ENCODE peak calls at places on chromosome 3, in seven cellular contexts. G, N, A, E, M, U and J are unnamed samples.

GRCh38 chr3:195546130-195546560 is 3.0 kb upstream of the PPP1R2 start:
- DNase-seq in G (peak), N (peak), A (peak), E (no peak), M (peak), U (no peak), J (peak)

GRCh38 chr3:177603137-177603603 is 405.9 kb upstream of the TBL1XR1 start:
- DNase-seq in G (no peak), N (no peak), A (no peak), E (peak), M (no peak), U (no peak), J (no peak)

GRCh38 chr3:76824658-76825310 is 215.1 kb upstream of the ROBO2 start:
- DNase-seq in G (no peak), N (no peak), A (no peak), E (no peak), M (no peak), U (no peak), J (no peak)

GRCh38 chr3:139120336-139120971 is 75.8 kb upstream of the PRR23C start:
- DNase-seq in G (no peak), N (peak), A (peak), E (no peak), M (no peak), U (no peak), J (peak)

GRCh38 chr3:172666181-172666872 is 44.5 kb downstream of the NCEH1 start:
- DNase-seq in G (no peak), N (no peak), A (no peak), E (peak), M (no peak), U (no peak), J (no peak)

GRCh38 chr3:42652611-42653302 is 740 bp upstream of the ZBTB47 start:
- DNase-seq in G (peak), N (peak), A (peak), E (peak), M (peak), U (no peak), J (peak)

GRCh38 chr3:107241217-107241616 is 136.0 kb upstream of the CCDC54 start:
- DNase-seq in G (peak), N (no peak), A (peak), E (peak), M (no peak), U (no peak), J (peak)

GRCh38 chr3:143172313-143173054 is 52.9 kb downstream of the CHST2 start:
- DNase-seq in G (no peak), N (no peak), A (no peak), E (peak), M (no peak), U (no peak), J (no peak)

GRCh38 chr3:63135362-63135761 is 142.7 kb upstream of the SYNPR start:
- DNase-seq in G (no peak), N (no peak), A (no peak), E (no peak), M (no peak), U (no peak), J (no peak)

GRCh38 chr3:64616953-64617352 is 70.8 kb downstream of the ADAMTS9 start:
- DNase-seq in G (no peak), N (no peak), A (no peak), E (no peak), M (no peak), U (no peak), J (no peak)

GRCh38 chr3:11696054-11696453 is 52.3 kb upstream of the VGLL4 start:
- DNase-seq in G (no peak), N (no peak), A (no peak), E (no peak), M (no peak), U (no peak), J (no peak)

GRCh38 chr3:47000198-47000815 is 20.8 kb downstream of the NBEAL2 start:
- DNase-seq in G (peak), N (no peak), A (peak), E (no peak), M (no peak), U (no peak), J (peak)

GRCh38 chr3:30408105-30408557 is 198.3 kb upstream of the TGFBR2 start:
- DNase-seq in G (no peak), N (no peak), A (no peak), E (peak), M (no peak), U (no peak), J (peak)

GRCh38 chr3:104952587-104952986 is 414.1 kb upstream of the ALCAM start:
- DNase-seq in G (no peak), N (no peak), A (peak), E (no peak), M (no peak), U (no peak), J (peak)

GRCh38 chr3:117526485-117527079 is 817.0 kb downstream of the TUSC7 start:
- DNase-seq in G (peak), N (no peak), A (peak), E (peak), M (no peak), U (no peak), J (peak)

GRCh38 chr3:107855710-107856109 is 235.1 kb downstream of the CD47 start:
- DNase-seq in G (no peak), N (no peak), A (peak), E (peak), M (no peak), U (no peak), J (peak)

GRCh38 chr3:132650153-132650552 is 9.5 kb downstream of the ACAD11 start:
- DNase-seq in G (no peak), N (no peak), A (no peak), E (no peak), M (no peak), U (no peak), J (no peak)

GRCh38 chr3:48247401-48247807 is 6.5 kb downstream of the ZNF589 start:
- DNase-seq in G (peak), N (peak), A (peak), E (no peak), M (peak), U (no peak), J (no peak)

GRCh38 chr3:142127941-142128658 is 21.2 kb downstream of the TFDP2 start:
- DNase-seq in G (no peak), N (no peak), A (no peak), E (no peak), M (no peak), U (no peak), J (no peak)

GRCh38 chr3:42533161-42533897 is 30.9 kb downstream of the VIPR1 start:
- DNase-seq in G (no peak), N (no peak), A (no peak), E (no peak), M (no peak), U (no peak), J (no peak)

GRCh38 chr3:186255703-186256331 is 106.2 kb downstream of the DGKG start:
- DNase-seq in G (peak), N (no peak), A (no peak), E (peak), M (no peak), U (no peak), J (no peak)

GRCh38 chr3:134320749-134321148 is 53.5 kb downstream of the AMOTL2 start:
- DNase-seq in G (no peak), N (no peak), A (peak), E (no peak), M (peak), U (no peak), J (peak)

GRCh38 chr3:102074951-102075350 is 225.6 kb downstream of the NFKBIZ start:
- DNase-seq in G (no peak), N (no peak), A (no peak), E (no peak), M (no peak), U (no peak), J (no peak)

GRCh38 chr3:178436773-178437172 is 99.5 kb upstream of the KCNMB2 start:
- DNase-seq in G (no peak), N (no peak), A (peak), E (peak), M (no peak), U (no peak), J (peak)

GRCh38 chr3:64141476-64141875 is 83.8 kb downstream of the PRICKLE2 start:
- DNase-seq in G (no peak), N (no peak), A (no peak), E (no peak), M (no peak), U (no peak), J (no peak)

GRCh38 chr3:76078101-76078500 is 292.8 kb upstream of the ZNF717 start:
- DNase-seq in G (no peak), N (no peak), A (no peak), E (no peak), M (no peak), U (no peak), J (no peak)

GRCh38 chr3:58161435-58162398 is 49.1 kb downstream of the DNASE1L3 start:
- DNase-seq in G (peak), N (no peak), A (peak), E (no peak), M (peak), U (no peak), J (peak)